ENCODE peak calls at places on chromosomes 11 and 22, in four cellular contexts. F, G, J and Y are unnamed samples.

GRCh38 chr22:35882226-35883027 is 146.2 kb downstream of the RBFOX2 start:
- DNase-seq in F (no peak), G (no peak), J (peak), Y (no peak)

GRCh38 chr11:61119055-61119454 is 16.8 kb downstream of the CD5 start:
- DNase-seq in F (no peak), G (no peak), J (no peak), Y (no peak)

GRCh38 chr22:41899992-41900651 is 14.8 kb downstream of the SHISA8 start:
- DNase-seq in F (no peak), G (no peak), J (peak), Y (no peak)

GRCh38 chr11:68128682-68129327 is 7.6 kb upstream of the CHKA start:
- DNase-seq in F (no peak), G (peak), J (peak), Y (peak)

GRCh38 chr22:50583294-50583865 is 731 bp upstream of the CHKB start:
- DNase-seq in F (no peak), G (no peak), J (no peak), Y (no peak)

GRCh38 chr11:116578971-116579687 is 193.7 kb downstream of the BUD13 start:
- DNase-seq in F (no peak), G (no peak), J (peak), Y (no peak)

GRCh38 chr11:19892387-19892786 is 179.8 kb downstream of the NAV2 start:
- DNase-seq in F (no peak), G (no peak), J (peak), Y (no peak)

GRCh38 chr11:11078344-11078743 is 220.5 kb upstream of the ZBED5 start:
- DNase-seq in F (no peak), G (no peak), J (peak), Y (no peak)

GRCh38 chr11:12411806-12412727 is 34.7 kb downstream of the PARVA start:
- DNase-seq in F (peak), G (peak), J (peak), Y (no peak)

GRCh38 chr11:78840190-78840589 is 265.5 kb upstream of the NARS2 start:
- DNase-seq in F (no peak), G (no peak), J (peak), Y (no peak)

GRCh38 chr11:35584321-35584720 is 33.9 kb upstream of the FJX1 start:
- DNase-seq in F (no peak), G (no peak), J (peak), Y (no peak)

GRCh38 chr11:27495710-27496300 is 10.8 kb downstream of the LIN7C start:
- DNase-seq in F (no peak), G (no peak), J (no peak), Y (no peak)

GRCh38 chr22:32850591-32851517 is 49.3 kb downstream of the TIMP3 start:
- DNase-seq in F (no peak), G (peak), J (peak), Y (peak)

GRCh38 chr11:104678408-104678807 is 219.9 kb downstream of the CASP12 start:
- DNase-seq in F (no peak), G (no peak), J (no peak), Y (no peak)

GRCh38 chr11:67504950-67505561 is at the start of gene PITPNM1:
- DNase-seq in F (peak), G (peak), J (no peak), Y (peak)

GRCh38 chr11:101584651-101585050 is 844 bp upstream of the TRPC6 start:
- DNase-seq in F (no peak), G (no peak), J (no peak), Y (no peak)

GRCh38 chr11:93895106-93895862 is 44.9 kb upstream of the VSTM5 start:
- DNase-seq in F (no peak), G (no peak), J (peak), Y (no peak)

GRCh38 chr11:69708731-69709401 is 5.0 kb upstream of the FGF19 start:
- DNase-seq in F (no peak), G (no peak), J (no peak), Y (no peak)

GRCh38 chr22:21077884-21078508 is 32.2 kb downstream of the LRRC74B start:
- DNase-seq in F (no peak), G (no peak), J (no peak), Y (no peak)

GRCh38 chr11:10669258-10670033 is 24.1 kb downstream of the IRAG1 start:
- DNase-seq in F (no peak), G (no peak), J (peak), Y (no peak)

GRCh38 chr11:43985386-43985752 is 42.9 kb downstream of the C11orf96 start:
- DNase-seq in F (no peak), G (no peak), J (no peak), Y (no peak)

GRCh38 chr11:121780971-121781370 is 328.2 kb upstream of the SORL1-AS1 start:
- DNase-seq in F (no peak), G (no peak), J (no peak), Y (no peak)

GRCh38 chr22:50139843-50140415 is 30.6 kb upstream of the PANX2 start:
- DNase-seq in F (peak), G (no peak), J (no peak), Y (no peak)

GRCh38 chr22:50002791-50003190 is 9.8 kb downstream of the IL17REL start:
- DNase-seq in F (no peak), G (no peak), J (peak), Y (no peak)

GRCh38 chr11:10302744-10303557 is 1.9 kb upstream of the ADM start:
- DNase-seq in F (peak), G (peak), J (peak), Y (peak)

GRCh38 chr11:12143461-12144258 is 33.3 kb downstream of the MICAL2 start:
- DNase-seq in F (no peak), G (no peak), J (no peak), Y (no peak)

GRCh38 chr11:2316169-2316962 is 14.6 kb downstream of the TSPAN32 start:
- DNase-seq in F (no peak), G (peak), J (no peak), Y (peak)

GRCh38 chr22:45263790-45264269 is 20.9 kb upstream of the UPK3A start:
- DNase-seq in F (peak), G (peak), J (peak), Y (peak)

GRCh38 chr11:95487391-95487790 is 256.4 kb upstream of the SESN3 start:
- DNase-seq in F (peak), G (no peak), J (no peak), Y (no peak)

GRCh38 chr11:1564535-1565172 is 7.4 kb downstream of the DUSP8 start:
- DNase-seq in F (no peak), G (no peak), J (peak), Y (peak)

GRCh38 chr11:15170698-15171097 is 56.0 kb downstream of the INSC start:
- DNase-seq in F (no peak), G (no peak), J (no peak), Y (no peak)

GRCh38 chr11:121466063-121466794 is 13.5 kb upstream of the SORL1-AS1 start:
- DNase-seq in F (peak), G (peak), J (peak), Y (peak)

GRCh38 chr11:67611165-67611564 is 4.4 kb downstream of the NDUFV1 start:
- DNase-seq in F (no peak), G (no peak), J (no peak), Y (no peak)

GRCh38 chr11:75668508-75669297 is at the start of gene MAP6:
- DNase-seq in F (no peak), G (no peak), J (no peak), Y (no peak)

GRCh38 chr11:126989942-126990715 is 10.4 kb downstream of the KIRREL3 start:
- DNase-seq in F (peak), G (peak), J (peak), Y (peak)

GRCh38 chr22:46931881-46932280 is 169.4 kb downstream of the TBC1D22A start:
- DNase-seq in F (no peak), G (no peak), J (no peak), Y (no peak)

GRCh38 chr22:48491451-48491941 is 1336.2 kb downstream of the BRD1 start:
- DNase-seq in F (no peak), G (no peak), J (no peak), Y (peak)
- H3K4me3 ChIP-seq in F (no peak), G (no peak), J (no peak), Y (no peak)

GRCh38 chr22:39534591-39535301 is 2.2 kb upstream of the RPS19BP1 start:
- DNase-seq in F (peak), G (peak), J (peak), Y (peak)
- H3K4me3 ChIP-seq in F (no peak), G (no peak), J (no peak), Y (no peak)

GRCh38 chr11:326592-326841 is 5.9 kb upstream of the IFITM3 start:
- DNase-seq in F (no peak), G (no peak), J (no peak), Y (no peak)

GRCh38 chr11:329886-330253 is 9.2 kb upstream of the IFITM3 start:
- DNase-seq in F (no peak), G (no peak), J (no peak), Y (no peak)

GRCh38 chr11:327581-327923 is 6.9 kb upstream of the IFITM3 start:
- DNase-seq in F (no peak), G (no peak), J (no peak), Y (no peak)

GRCh38 chr11:326842-327580 is 6.4 kb upstream of the IFITM3 start:
- DNase-seq in F (peak), G (peak), J (peak), Y (peak)

DNA sequence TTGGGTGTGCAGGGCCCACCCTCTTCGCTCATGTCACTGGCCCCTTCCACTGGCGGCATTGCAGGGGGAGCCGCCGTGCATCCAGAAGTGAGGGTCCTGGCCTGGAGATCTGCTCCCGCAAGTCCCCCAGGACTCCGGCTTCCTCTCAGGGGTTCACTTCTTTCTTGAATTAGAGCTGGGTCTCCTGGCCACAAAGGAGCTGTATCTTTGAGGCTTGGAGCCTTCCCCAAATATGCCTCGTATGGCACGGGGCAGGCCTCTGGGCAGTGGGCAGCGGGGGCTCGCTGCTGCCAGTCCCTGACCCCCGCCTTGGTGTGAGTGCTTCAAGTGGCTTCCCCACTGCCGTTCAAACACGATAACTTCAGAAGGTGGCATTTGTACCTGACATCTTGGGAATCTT is 7.4 kb upstream of the IFITM3 start:
- DNase-seq in F (no peak), G (no peak), J (no peak), Y (no peak)
- H3K4me3 ChIP-seq in F (no peak), G (no peak), J (no peak), Y (no peak)

DNA sequence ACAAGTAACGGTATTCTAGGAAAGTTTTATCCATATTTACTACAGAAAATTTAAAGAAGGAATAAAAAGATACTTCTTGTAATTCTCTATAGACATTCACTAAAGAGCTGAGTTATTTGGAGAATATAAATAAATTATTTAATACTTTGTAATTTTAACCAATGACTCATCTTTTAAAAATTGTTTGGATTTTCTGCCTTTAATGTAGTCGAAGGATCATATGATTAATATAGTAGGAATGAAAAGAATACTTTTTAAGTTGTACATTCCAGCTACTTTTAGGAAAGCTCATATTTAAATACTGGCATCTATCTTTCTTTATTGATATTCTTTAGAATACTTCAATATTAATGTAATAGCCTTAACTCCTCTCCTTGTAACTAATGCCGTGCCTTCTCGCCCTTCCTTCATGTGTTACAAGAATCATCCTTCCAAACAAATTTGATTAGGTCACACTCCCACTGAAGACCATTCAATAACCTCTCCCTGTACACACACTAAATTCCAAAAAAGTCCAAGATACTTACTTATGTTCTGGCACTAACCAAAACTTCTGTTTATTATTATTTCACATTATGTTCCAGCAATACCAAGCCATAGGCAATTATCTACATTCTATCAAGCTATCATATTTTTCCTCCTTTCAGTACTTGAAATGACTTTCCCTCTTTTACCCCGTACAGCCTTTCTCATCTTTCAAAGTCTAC is 501.9 kb downstream of the CNTN5 start:
- DNase-seq in F (no peak), G (no peak), J (peak), Y (no peak)
- H3K4me3 ChIP-seq in F (no peak), G (no peak), J (no peak), Y (no peak)

GRCh38 chr11:45468265-45468856 is 182.2 kb upstream of the SYT13 start:
- DNase-seq in F (no peak), G (no peak), J (peak), Y (no peak)
- H3K4me3 ChIP-seq in F (no peak), G (no peak), J (no peak), Y (no peak)

GRCh38 chr11:65786008-65786785 is 666 bp upstream of the OVOL1 start:
- DNase-seq in F (no peak), G (peak), J (no peak), Y (no peak)
- H3K4me3 ChIP-seq in F (no peak), G (peak), J (no peak), Y (peak)

DNA sequence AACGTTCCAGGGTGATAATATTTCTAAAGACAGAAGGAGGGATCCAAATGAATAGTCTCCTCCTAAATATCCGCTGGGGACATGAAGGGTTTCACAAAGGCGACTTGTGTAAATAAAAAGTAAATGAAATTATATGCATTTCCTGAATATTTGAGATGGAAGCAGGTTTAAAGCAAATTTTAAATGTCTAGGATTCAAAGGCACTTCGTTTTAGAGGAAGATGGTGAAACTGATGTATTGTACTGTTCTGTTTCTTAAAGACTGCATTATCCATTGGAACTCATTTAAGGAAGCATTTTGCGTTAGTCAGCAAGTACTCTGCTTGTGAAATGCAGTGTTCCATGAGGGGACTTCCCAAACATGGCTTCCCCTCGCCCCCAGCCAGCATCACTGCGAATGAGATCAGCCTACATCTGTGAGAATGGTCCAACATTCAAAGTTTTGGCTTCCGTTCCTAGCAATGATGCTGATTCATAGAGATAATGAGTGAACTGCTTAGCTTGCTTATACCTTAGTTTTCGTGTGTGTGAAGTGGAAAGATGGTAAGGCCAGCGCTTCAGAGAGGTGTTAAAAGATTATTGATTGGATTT is 1.5 kb downstream of the RAB39A start:
- DNase-seq in F (peak), G (no peak), J (peak), Y (no peak)
- H3K4me3 ChIP-seq in F (peak), G (no peak), J (no peak), Y (no peak)

DNA sequence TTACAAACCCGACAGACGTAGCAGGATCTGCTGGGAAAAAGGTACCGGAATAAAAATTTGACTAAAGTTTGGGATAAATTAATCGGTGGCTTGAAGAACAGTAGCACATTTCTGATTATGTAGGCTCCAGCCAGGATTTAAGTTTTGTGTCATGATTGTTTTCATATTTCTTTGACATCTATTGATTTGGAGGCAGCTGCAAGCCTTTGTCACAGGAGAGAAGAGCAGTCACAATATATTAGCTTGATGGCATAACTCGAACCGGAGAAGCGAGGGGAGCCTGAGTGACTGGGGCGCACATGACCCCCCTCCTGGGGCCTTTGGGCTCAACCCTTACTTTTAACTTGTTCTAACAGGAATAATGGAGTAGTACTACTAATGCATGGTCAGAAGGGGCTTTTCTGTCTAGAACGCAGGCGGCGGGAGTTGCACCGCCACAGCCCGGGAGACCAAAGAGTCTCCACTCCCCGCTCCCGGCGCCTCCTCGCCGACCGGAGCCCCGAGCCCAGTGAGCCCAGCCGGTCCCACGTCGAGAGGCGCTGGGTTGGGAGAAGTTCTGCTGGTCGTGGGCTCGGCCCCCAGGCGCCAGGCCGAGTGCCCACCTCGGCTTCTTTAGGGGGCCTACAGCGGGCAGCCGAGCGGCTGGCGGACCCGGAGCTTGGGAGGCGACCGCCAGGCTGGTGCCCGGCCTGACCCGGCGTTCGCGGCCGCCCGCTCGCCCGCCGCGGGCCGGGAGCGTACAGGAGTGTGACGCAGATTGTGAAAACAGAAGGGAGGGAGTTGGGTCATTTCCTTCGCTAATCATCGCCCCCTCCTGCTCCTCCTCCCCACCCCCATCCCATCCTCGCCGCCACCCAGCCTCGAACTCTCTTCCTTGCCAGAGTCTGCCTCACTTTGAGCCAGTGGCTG is 15.7 kb upstream of the PAX6 start:
- DNase-seq in F (no peak), G (no peak), J (no peak), Y (no peak)
- H3K4me3 ChIP-seq in F (no peak), G (no peak), J (no peak), Y (no peak)

DNA sequence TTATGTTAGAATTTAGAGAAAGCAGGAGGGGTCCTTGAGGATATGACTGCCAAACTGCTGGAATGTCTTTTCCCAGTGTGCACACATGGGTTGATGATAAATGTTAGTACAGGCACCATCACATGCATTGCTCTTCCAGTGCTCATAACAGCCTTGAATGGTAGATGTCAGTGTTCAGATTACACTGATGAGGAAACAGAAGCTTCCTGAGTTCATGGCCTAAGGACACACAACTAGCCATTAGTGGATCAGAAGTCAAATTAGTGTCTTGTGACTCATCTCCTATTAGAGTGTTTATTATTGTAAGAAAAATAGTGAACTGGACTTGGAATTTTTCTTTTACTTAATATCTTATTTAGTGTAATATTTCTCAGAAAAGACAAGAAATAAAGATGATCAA is 241.5 kb downstream of the DDX10 start:
- DNase-seq in F (no peak), G (no peak), J (peak), Y (no peak)
- H3K4me3 ChIP-seq in F (no peak), G (no peak), J (no peak), Y (no peak)

GRCh38 chr11:128547946-128548654 is 39.3 kb downstream of the ETS1 start:
- DNase-seq in F (no peak), G (no peak), J (no peak), Y (no peak)
- H3K4me3 ChIP-seq in F (peak), G (peak), J (peak), Y (peak)